ENCODE peak calls at places on chromosomes 16 and 17, in four cellular contexts. B is Karpas-422, R is cardiac muscle cell, P is head of caudate nucleus. I is an unnamed sample.

GRCh38 chr16:73154063-73154870 is 106.3 kb upstream of the ZFHX3 start:
- DNase-seq in P (peak), R (no peak), B (no peak), I (no peak)

GRCh38 chr17:27793906-27794380 is 6.4 kb downstream of the NOS2 start:
- DNase-seq in B (no peak), R (no peak), P (no peak), I (no peak)

GRCh38 chr17:77068915-77069314 is 71.9 kb upstream of the SEC14L1 start:
- DNase-seq in B (no peak), R (no peak), P (no peak), I (no peak)

GRCh38 chr17:16122697-16123434 is 92.5 kb downstream of the NCOR1 start:
- DNase-seq in P (no peak), R (no peak), B (no peak), I (no peak)

GRCh38 chr17:8173871-8174322 is 2.3 kb downstream of the TMEM107 start:
- DNase-seq in B (no peak), R (no peak), P (no peak), I (no peak)

GRCh38 chr16:75764154-75764768 is 38.0 kb upstream of the CPHXL start:
- DNase-seq in P (peak), B (peak), R (peak), I (peak)

GRCh38 chr16:84029297-84030096 is 13.1 kb downstream of the SLC38A8 start:
- DNase-seq in R (no peak), B (no peak), P (no peak), I (no peak)

GRCh38 chr17:47297661-47298400 is 25.9 kb upstream of the EFCAB13 start:
- DNase-seq in B (no peak), R (no peak), P (no peak), I (peak)

GRCh38 chr17:52276609-52277008 is 118.1 kb upstream of the CA10 start:
- DNase-seq in R (no peak), P (no peak), B (no peak), I (no peak)

GRCh38 chr17:683499-684254 is 31.0 kb downstream of the VPS53 start:
- DNase-seq in B (no peak), R (no peak), P (no peak), I (no peak)

GRCh38 chr16:27382187-27382855 is 19.7 kb upstream of the IL21R start:
- DNase-seq in P (no peak), B (no peak), R (no peak), I (no peak)

GRCh38 chr17:6752068-6752909 is 3.6 kb upstream of the XAF1 start:
- DNase-seq in B (no peak), R (no peak), P (no peak), I (peak)